ENCODE peak calls at places on chromosomes 2 and 18, in four cellular contexts. One of them, this sample, is unnamed.

GRCh38 chr2:223597071-223597470 is 5.1 kb downstream of the SCG2 start:
- DNase-seq in cardiac fibroblast: peak; percentile 51
- DNase-seq in tibial artery: no peak
- DNase-seq in right atrium auricular region: no peak
- DNase-seq in this sample: no peak

GRCh38 chr2:59025157-59025757 is 784.1 kb upstream of the FANCL start:
- DNase-seq in tibial artery: no peak
- DNase-seq in cardiac fibroblast: peak; percentile 6
- DNase-seq in right atrium auricular region: no peak
- DNase-seq in this sample: no peak

GRCh38 chr18:14914126-14914525 is 166.2 kb downstream of the ANKRD30B start:
- DNase-seq in tibial artery: no peak
- DNase-seq in right atrium auricular region: no peak
- DNase-seq in cardiac fibroblast: peak; percentile 4
- DNase-seq in this sample: no peak

GRCh38 chr2:670637-671036 is 6.6 kb downstream of the TMEM18 start:
- DNase-seq in tibial artery: no peak
- DNase-seq in right atrium auricular region: no peak
- DNase-seq in cardiac fibroblast: no peak
- DNase-seq in this sample: no peak

GRCh38 chr2:46801731-46802664 is 113.6 kb downstream of the MCFD2 start:
- DNase-seq in cardiac fibroblast: peak; percentile 54
- DNase-seq in tibial artery: peak; percentile 68
- DNase-seq in right atrium auricular region: peak; percentile 58
- DNase-seq in this sample: no peak

GRCh38 chr18:58515175-58515574 is 113.7 kb downstream of the ALPK2 start:
- DNase-seq in tibial artery: no peak
- DNase-seq in cardiac fibroblast: no peak
- DNase-seq in right atrium auricular region: no peak
- DNase-seq in this sample: no peak

GRCh38 chr2:167749016-167749415 is 498.4 kb downstream of the STK39 start:
- DNase-seq in right atrium auricular region: no peak
- DNase-seq in cardiac fibroblast: peak; percentile 26
- DNase-seq in tibial artery: no peak
- DNase-seq in this sample: no peak

GRCh38 chr18:45652703-45653490 is 37.6 kb downstream of the SLC14A2 start:
- DNase-seq in tibial artery: no peak
- DNase-seq in right atrium auricular region: no peak
- DNase-seq in cardiac fibroblast: peak; percentile 48
- DNase-seq in this sample: no peak

GRCh38 chr18:75317300-75317699 is 106.7 kb downstream of the TSHZ1 start:
- DNase-seq in tibial artery: no peak
- DNase-seq in right atrium auricular region: no peak
- DNase-seq in cardiac fibroblast: no peak
- DNase-seq in this sample: no peak

GRCh38 chr18:75316826-75317225 is 106.2 kb downstream of the TSHZ1 start:
- DNase-seq in cardiac fibroblast: no peak
- DNase-seq in tibial artery: no peak
- DNase-seq in right atrium auricular region: no peak
- DNase-seq in this sample: no peak

GRCh38 chr18:75314606-75315005 is 104.0 kb downstream of the TSHZ1 start:
- DNase-seq in tibial artery: no peak
- DNase-seq in cardiac fibroblast: no peak
- DNase-seq in right atrium auricular region: no peak
- DNase-seq in this sample: no peak

GRCh38 chr18:75317723-75318122 is 107.1 kb downstream of the TSHZ1 start:
- DNase-seq in cardiac fibroblast: no peak
- DNase-seq in right atrium auricular region: no peak
- DNase-seq in tibial artery: no peak
- DNase-seq in this sample: no peak

DNA sequence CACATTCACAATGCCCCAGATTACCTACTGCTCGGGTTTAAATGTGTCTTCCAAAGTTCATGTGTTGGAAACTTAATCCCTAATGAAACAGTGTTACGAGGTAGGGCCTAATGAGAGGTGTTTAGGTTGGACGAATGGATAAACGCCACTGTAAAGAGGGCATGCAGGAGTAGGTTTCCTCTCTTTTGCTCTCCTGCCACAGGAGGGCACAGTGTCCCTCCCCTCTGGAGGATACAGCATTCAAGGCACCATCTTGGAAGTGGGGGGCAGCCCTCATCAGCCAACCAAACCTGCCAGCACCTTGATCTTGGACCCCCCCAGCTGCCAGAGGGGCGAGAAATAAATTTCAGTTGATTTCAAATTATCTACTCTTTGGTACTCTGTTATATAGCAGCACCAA is 103.5 kb downstream of the TSHZ1 start:
- DNase-seq in tibial artery: no peak
- DNase-seq in right atrium auricular region: no peak
- DNase-seq in cardiac fibroblast: no peak
- DNase-seq in this sample: no peak
- TF ChIP-seq CTCF in tibial artery: no peak
- TF ChIP-seq CTCF in right atrium auricular region: no peak
- TF ChIP-seq CTCF in cardiac fibroblast: no peak
- TF ChIP-seq CTCF in this sample: no peak

GRCh38 chr2:74080346-74080745 is 67.4 kb downstream of the BOLA3 start:
- DNase-seq in tibial artery: no peak
- DNase-seq in right atrium auricular region: no peak
- DNase-seq in cardiac fibroblast: no peak
- DNase-seq in this sample: no peak
- TF ChIP-seq CTCF in tibial artery: no peak
- TF ChIP-seq CTCF in right atrium auricular region: no peak
- TF ChIP-seq CTCF in cardiac fibroblast: peak; percentile 7
- TF ChIP-seq CTCF in this sample: no peak

DNA sequence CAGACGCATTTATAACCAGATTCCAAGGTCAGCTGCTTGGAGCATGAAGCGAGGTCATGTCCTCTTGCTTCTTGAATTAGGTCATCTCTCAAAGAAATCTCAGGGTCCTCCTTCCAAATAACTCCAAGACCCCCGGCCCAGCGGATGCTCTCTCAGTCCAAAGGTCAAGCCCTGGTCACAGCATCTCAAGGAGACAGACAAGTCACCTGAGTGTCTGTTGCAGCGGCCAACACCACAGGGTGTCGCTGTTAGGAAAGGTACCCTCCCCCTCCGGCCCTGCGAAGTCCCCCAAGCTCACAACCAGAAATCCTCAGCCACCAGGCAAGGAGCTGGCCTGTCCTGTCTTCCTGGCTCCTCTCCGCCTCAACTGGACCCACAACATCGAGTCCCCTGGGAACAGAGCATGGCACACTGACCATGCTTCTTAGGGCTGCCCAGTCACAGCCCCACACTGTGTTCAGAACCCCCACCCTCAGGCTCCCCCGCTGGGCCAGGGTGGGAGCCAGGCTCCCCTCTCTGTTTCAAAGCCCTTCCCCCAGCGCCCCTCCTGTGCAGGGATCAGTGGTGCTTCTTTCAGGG is 68.0 kb upstream of the ASAP2 start:
- DNase-seq in right atrium auricular region: no peak
- DNase-seq in tibial artery: no peak
- DNase-seq in cardiac fibroblast: no peak
- DNase-seq in this sample: no peak
- TF ChIP-seq CTCF in right atrium auricular region: peak; percentile 24
- TF ChIP-seq CTCF in tibial artery: no peak
- TF ChIP-seq CTCF in cardiac fibroblast: peak; percentile 44
- TF ChIP-seq CTCF in this sample: no peak

GRCh38 chr2:184067502-184067901 is 530.8 kb upstream of the ZNF804A start:
- DNase-seq in tibial artery: no peak
- DNase-seq in right atrium auricular region: no peak
- DNase-seq in cardiac fibroblast: no peak
- DNase-seq in this sample: no peak
- TF ChIP-seq CTCF in tibial artery: no peak
- TF ChIP-seq CTCF in right atrium auricular region: no peak
- TF ChIP-seq CTCF in cardiac fibroblast: no peak
- TF ChIP-seq CTCF in this sample: no peak

DNA sequence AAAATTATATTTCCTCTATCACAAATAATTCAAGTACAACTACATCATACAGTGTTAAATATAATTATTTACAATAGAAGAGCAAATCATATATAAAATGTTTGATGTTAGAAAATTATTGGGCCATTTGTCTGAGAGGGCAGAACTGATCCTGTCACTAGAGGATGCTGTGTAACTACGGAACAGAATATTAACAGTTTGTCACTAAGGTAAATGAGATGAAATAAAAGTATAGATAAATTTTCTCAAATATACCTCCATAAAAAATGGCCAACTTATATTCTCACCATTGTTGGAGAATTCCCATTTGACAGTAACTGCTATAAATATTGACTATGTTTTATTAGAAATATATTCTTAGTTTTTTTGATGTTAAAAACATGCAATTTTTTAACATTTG is 1067.4 kb upstream of the DDX18 start:
- DNase-seq in tibial artery: no peak
- DNase-seq in right atrium auricular region: no peak
- DNase-seq in cardiac fibroblast: no peak
- DNase-seq in this sample: no peak
- TF ChIP-seq CTCF in tibial artery: no peak
- TF ChIP-seq CTCF in right atrium auricular region: no peak
- TF ChIP-seq CTCF in cardiac fibroblast: no peak
- TF ChIP-seq CTCF in this sample: no peak

GRCh38 chr18:59646228-59646945 is 50.8 kb downstream of the CCBE1 start:
- DNase-seq in cardiac fibroblast: no peak
- DNase-seq in tibial artery: no peak
- DNase-seq in right atrium auricular region: no peak
- DNase-seq in this sample: no peak
- TF ChIP-seq CTCF in cardiac fibroblast: peak; percentile 4
- TF ChIP-seq CTCF in tibial artery: no peak
- TF ChIP-seq CTCF in right atrium auricular region: no peak
- TF ChIP-seq CTCF in this sample: no peak

This sample was measured in tibial nerve.